ENCODE peak calls at places on chromosomes 6 and 20, in seven cellular contexts. P is mammary epithelial cell, F is glutamatergic neuron, L is GM12864, X is LoVo, H is germinal center, G is NCI-H2171. E is an unnamed sample.

GRCh38 chr6:63997727-63998126 is 362.1 kb downstream of the PHF3 start:
- DNase-seq in G (no peak), L (no peak), F (no peak), P (no peak), X (no peak), H (no peak), E (no peak)

GRCh38 chr6:135002229-135002844 is 52.3 kb downstream of the HBS1L start:
- DNase-seq in G (no peak), X (no peak), H (peak; percentile 17), L (no peak), P (no peak), F (no peak), E (peak; percentile 37)

GRCh38 chr6:12245763-12246720 is 44.1 kb upstream of the EDN1 start:
- DNase-seq in L (no peak), X (no peak), F (no peak), H (no peak), G (no peak), P (peak; percentile 38), E (no peak)

GRCh38 chr6:63731946-63732735 is 96.5 kb downstream of the PHF3 start:
- DNase-seq in X (no peak), G (no peak), F (no peak), L (no peak), P (peak; percentile 37), H (no peak), E (no peak)

GRCh38 chr6:70234561-70235236 is 68.2 kb downstream of the COL9A1 start:
- DNase-seq in L (no peak), P (no peak), F (no peak), H (no peak), X (no peak), G (no peak), E (no peak)

GRCh38 chr20:22411568-22412450 is 172.6 kb downstream of the FOXA2 start:
- DNase-seq in P (no peak), H (no peak), L (no peak), G (no peak), X (peak; percentile 29), F (no peak), E (no peak)

GRCh38 chr6:118207947-118208346 is 300.9 kb downstream of the SLC35F1 start:
- DNase-seq in G (no peak), H (no peak), F (no peak), X (no peak), P (no peak), L (no peak), E (no peak)

GRCh38 chr20:20520776-20521175 is 152.9 kb downstream of the INSM1 start:
- DNase-seq in G (no peak), P (peak; percentile 90), F (no peak), H (no peak), L (no peak), X (no peak), E (no peak)

GRCh38 chr6:137049095-137049494 is 4.3 kb upstream of the IL20RA start:
- DNase-seq in X (no peak), H (no peak), G (no peak), L (no peak), F (no peak), P (no peak), E (no peak)

GRCh38 chr6:44041461-44042260 is 85.6 kb downstream of the MRPL14 start:
- DNase-seq in F (no peak), X (peak; percentile 22), P (peak; percentile 96), G (no peak), H (no peak), L (no peak), E (no peak)

GRCh38 chr20:23245553-23246128 is 105.0 kb upstream of the NXT1 start:
- DNase-seq in P (peak; percentile 13), G (no peak), H (peak; percentile 71), L (peak; percentile 30), F (peak; percentile 67), X (no peak), E (peak; percentile 86)

GRCh38 chr20:58706150-58706892 is 13.7 kb downstream of the NPEPL1 start:
- DNase-seq in P (no peak), G (no peak), X (no peak), F (no peak), L (no peak), H (no peak), E (no peak)

GRCh38 chr6:111031151-111031550 is 49.3 kb downstream of the RPF2 start:
- DNase-seq in F (no peak), X (no peak), P (no peak), H (no peak), G (no peak), L (no peak), E (no peak)